ENCODE peak calls at places on chromosomes 2 and 18, in four cellular contexts. One of them, this sample, is unnamed.

GRCh38 chr18:48619016-48619415 is 80.2 kb downstream of the CTIF start:
- DNase-seq in H9: no peak
- DNase-seq in IMR-90: peak
- DNase-seq in H1: no peak
- DNase-seq in this sample: no peak

GRCh38 chr2:193965263-193965662 is 1691.8 kb upstream of the SLC39A10 start:
- DNase-seq in H9: peak
- DNase-seq in IMR-90: no peak
- DNase-seq in H1: no peak
- DNase-seq in this sample: peak

GRCh38 chr2:120914839-120915521 is 179.3 kb downstream of the GLI2 start:
- DNase-seq in H1: no peak
- DNase-seq in IMR-90: peak
- DNase-seq in H9: no peak
- DNase-seq in this sample: peak

GRCh38 chr2:1730047-1730937 is 14.0 kb downstream of the PXDN start:
- DNase-seq in IMR-90: peak
- DNase-seq in H9: peak
- DNase-seq in H1: no peak
- DNase-seq in this sample: peak

GRCh38 chr2:145228506-145228905 is 708.6 kb upstream of the ZEB2 start:
- DNase-seq in H9: no peak
- DNase-seq in IMR-90: peak
- DNase-seq in H1: no peak
- DNase-seq in this sample: no peak

GRCh38 chr2:234249873-234250272 is 199.4 kb downstream of the SPP2 start:
- DNase-seq in IMR-90: peak
- DNase-seq in H1: no peak
- DNase-seq in H9: no peak
- DNase-seq in this sample: peak

GRCh38 chr18:37668971-37669747 is 103.6 kb upstream of the CELF4 start:
- DNase-seq in IMR-90: no peak
- DNase-seq in H1: no peak
- DNase-seq in H9: peak
- DNase-seq in this sample: peak

GRCh38 chr2:37582911-37583310 is 88.5 kb downstream of the CDC42EP3 start:
- DNase-seq in IMR-90: no peak
- DNase-seq in H9: no peak
- DNase-seq in H1: no peak
- DNase-seq in this sample: no peak

GRCh38 chr2:234497592-234498023 is 727 bp upstream of the ARL4C start:
- DNase-seq in IMR-90: no peak
- DNase-seq in H9: peak
- DNase-seq in H1: no peak
- DNase-seq in this sample: no peak

GRCh38 chr2:211867845-211868361 is 670.7 kb downstream of the ERBB4 start:
- DNase-seq in H1: no peak
- DNase-seq in IMR-90: peak
- DNase-seq in H9: no peak
- DNase-seq in this sample: no peak

GRCh38 chr2:241817126-241817820 is 8.3 kb downstream of the NEU4 start:
- DNase-seq in IMR-90: no peak
- DNase-seq in H1: no peak
- DNase-seq in H9: peak
- DNase-seq in this sample: no peak

GRCh38 chr2:182949052-182949451 is 82.6 kb upstream of the FRZB start:
- DNase-seq in H9: no peak
- DNase-seq in IMR-90: no peak
- DNase-seq in H1: no peak
- DNase-seq in this sample: no peak

GRCh38 chr2:11998218-11998617 is 251.8 kb downstream of the LPIN1 start:
- DNase-seq in H1: no peak
- DNase-seq in IMR-90: peak
- DNase-seq in H9: no peak
- DNase-seq in this sample: no peak

GRCh38 chr2:229270551-229271410 is at the start of gene PID1:
- DNase-seq in H9: peak
- DNase-seq in IMR-90: peak
- DNase-seq in H1: peak
- DNase-seq in this sample: peak

GRCh38 chr18:63301458-63301857 is 18.1 kb downstream of the BCL2 start:
- DNase-seq in H9: no peak
- DNase-seq in H1: no peak
- DNase-seq in IMR-90: no peak
- DNase-seq in this sample: no peak

GRCh38 chr18:12460874-12461273 is 53.1 kb downstream of the PRELID3A start:
- DNase-seq in IMR-90: peak
- DNase-seq in H9: no peak
- DNase-seq in H1: no peak
- DNase-seq in this sample: no peak

GRCh38 chr2:218217366-218218309 is 649 bp downstream of the ARPC2 start:
- DNase-seq in H9: peak
- DNase-seq in H1: peak
- DNase-seq in IMR-90: peak
- DNase-seq in this sample: peak

GRCh38 chr2:10342245-10342951 is 39.7 kb downstream of the HPCAL1 start:
- DNase-seq in H1: no peak
- DNase-seq in IMR-90: no peak
- DNase-seq in H9: no peak
- DNase-seq in this sample: no peak

GRCh38 chr2:101818531-101819451 is 121.3 kb downstream of the MAP4K4 start:
- DNase-seq in H9: no peak
- DNase-seq in H1: no peak
- DNase-seq in IMR-90: peak
- DNase-seq in this sample: no peak

GRCh38 chr2:216807861-216808272 is 52.0 kb downstream of the TNP1 start:
- DNase-seq in H9: no peak
- DNase-seq in H1: no peak
- DNase-seq in IMR-90: peak
- DNase-seq in this sample: peak

GRCh38 chr2:38610851-38611801 is 8.4 kb upstream of the HNRNPLL start:
- DNase-seq in H9: no peak
- DNase-seq in H1: no peak
- DNase-seq in IMR-90: peak
- DNase-seq in this sample: no peak

GRCh38 chr2:112679484-112679883 is 33.7 kb downstream of the SLC20A1 start:
- DNase-seq in H1: no peak
- DNase-seq in IMR-90: no peak
- DNase-seq in H9: no peak
- DNase-seq in this sample: peak

GRCh38 chr2:29430382-29431112 is 315.3 kb downstream of the CLIP4 start:
- DNase-seq in H1: no peak
- DNase-seq in IMR-90: no peak
- DNase-seq in H9: no peak
- DNase-seq in this sample: no peak

GRCh38 chr2:15982285-15982967 is 42.1 kb downstream of the MYCN start:
- DNase-seq in H9: no peak
- DNase-seq in H1: no peak
- DNase-seq in IMR-90: no peak
- DNase-seq in this sample: no peak

GRCh38 chr2:183866666-183867065 is 731.7 kb upstream of the ZNF804A start:
- DNase-seq in IMR-90: no peak
- DNase-seq in H9: no peak
- DNase-seq in H1: no peak
- DNase-seq in this sample: no peak

GRCh38 chr2:207265849-207266248 is 100.1 kb upstream of the KLF7 start:
- DNase-seq in H9: no peak
- DNase-seq in IMR-90: no peak
- DNase-seq in H1: no peak
- DNase-seq in this sample: no peak

GRCh38 chr2:163467206-163467605 is 268.6 kb downstream of the FIGN start:
- DNase-seq in H1: no peak
- DNase-seq in IMR-90: no peak
- DNase-seq in H9: no peak
- DNase-seq in this sample: no peak

GRCh38 chr2:40416486-40416885 is 35.4 kb downstream of the SLC8A1 start:
- DNase-seq in H9: no peak
- DNase-seq in H1: no peak
- DNase-seq in IMR-90: peak
- DNase-seq in this sample: no peak

GRCh38 chr2:211623096-211623495 is 915.5 kb downstream of the ERBB4 start:
- DNase-seq in H9: no peak
- DNase-seq in IMR-90: no peak
- DNase-seq in H1: no peak
- DNase-seq in this sample: no peak

GRCh38 chr2:69565431-69565839 is 78.1 kb downstream of the AAK1 start:
- DNase-seq in H9: peak
- DNase-seq in H1: peak
- DNase-seq in IMR-90: no peak
- DNase-seq in this sample: peak

GRCh38 chr18:54251606-54252400 is 17.5 kb upstream of the POLI start:
- DNase-seq in IMR-90: no peak
- DNase-seq in H1: no peak
- DNase-seq in H9: no peak
- DNase-seq in this sample: no peak

GRCh38 chr18:73992242-73993022 is 155.2 kb downstream of the FBXO15 start:
- DNase-seq in IMR-90: no peak
- DNase-seq in H9: no peak
- DNase-seq in H1: no peak
- DNase-seq in this sample: no peak

GRCh38 chr18:8615397-8616025 is 6.3 kb downstream of the RAB12 start:
- DNase-seq in IMR-90: peak
- DNase-seq in H9: no peak
- DNase-seq in H1: no peak
- DNase-seq in this sample: peak

GRCh38 chr2:238016526-238016925 is 44.3 kb upstream of the SCLY start:
- DNase-seq in H1: no peak
- DNase-seq in IMR-90: no peak
- DNase-seq in H9: no peak
- DNase-seq in this sample: no peak

GRCh38 chr2:225290723-225291400 is 108.6 kb upstream of the NYAP2 start:
- DNase-seq in H1: no peak
- DNase-seq in H9: no peak
- DNase-seq in IMR-90: no peak
- DNase-seq in this sample: no peak

GRCh38 chr2:69010437-69011194 is 2.4 kb upstream of the ANTXR1 start:
- DNase-seq in H9: no peak
- DNase-seq in IMR-90: no peak
- DNase-seq in H1: no peak
- DNase-seq in this sample: peak

GRCh38 chr2:168097431-168097830 is 150.0 kb downstream of the STK39 start:
- DNase-seq in H1: no peak
- DNase-seq in IMR-90: no peak
- DNase-seq in H9: no peak
- DNase-seq in this sample: no peak

GRCh38 chr18:14941256-14941655 is 193.3 kb downstream of the ANKRD30B start:
- DNase-seq in H1: no peak
- DNase-seq in H9: no peak
- DNase-seq in IMR-90: no peak
- DNase-seq in this sample: no peak

GRCh38 chr2:28032816-28033215 is 142.3 kb downstream of the BABAM2 start:
- DNase-seq in H1: no peak
- DNase-seq in H9: no peak
- DNase-seq in IMR-90: no peak
- DNase-seq in this sample: no peak
- H3K56ac ChIP-seq in H1: no peak
- H3K56ac ChIP-seq in H9: no peak
- H3K56ac ChIP-seq in IMR-90: no peak
- H3K56ac ChIP-seq in this sample: no peak

GRCh38 chr2:239300871-239301742 is 99.7 kb downstream of the HDAC4 start:
- DNase-seq in H9: no peak
- DNase-seq in H1: no peak
- DNase-seq in IMR-90: no peak
- DNase-seq in this sample: no peak
- H2BK15ac ChIP-seq in H9: no peak
- H2BK15ac ChIP-seq in H1: no peak
- H2BK15ac ChIP-seq in IMR-90: no peak
- H2BK15ac ChIP-seq in this sample: no peak

DNA sequence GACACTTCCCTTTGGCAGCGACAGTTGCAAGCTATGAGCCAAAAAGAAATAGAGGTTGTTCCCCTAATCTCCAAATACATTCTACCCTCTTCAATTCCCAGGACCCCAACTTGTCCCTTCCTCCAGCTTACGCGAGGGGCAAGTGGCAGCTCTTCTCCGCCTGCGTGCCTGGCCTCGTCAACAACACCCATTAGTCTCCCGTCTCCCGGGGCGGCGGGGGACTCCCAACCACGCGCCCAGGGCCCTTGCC is 545 bp upstream of the UBE2E3 start:
- DNase-seq in H1: no peak
- DNase-seq in H9: no peak
- DNase-seq in IMR-90: peak
- DNase-seq in this sample: no peak
- H3K4me2 ChIP-seq in H1: peak
- H3K4me2 ChIP-seq in H9: peak
- H3K4me2 ChIP-seq in IMR-90: peak
- H3K4me2 ChIP-seq in this sample: peak

DNA sequence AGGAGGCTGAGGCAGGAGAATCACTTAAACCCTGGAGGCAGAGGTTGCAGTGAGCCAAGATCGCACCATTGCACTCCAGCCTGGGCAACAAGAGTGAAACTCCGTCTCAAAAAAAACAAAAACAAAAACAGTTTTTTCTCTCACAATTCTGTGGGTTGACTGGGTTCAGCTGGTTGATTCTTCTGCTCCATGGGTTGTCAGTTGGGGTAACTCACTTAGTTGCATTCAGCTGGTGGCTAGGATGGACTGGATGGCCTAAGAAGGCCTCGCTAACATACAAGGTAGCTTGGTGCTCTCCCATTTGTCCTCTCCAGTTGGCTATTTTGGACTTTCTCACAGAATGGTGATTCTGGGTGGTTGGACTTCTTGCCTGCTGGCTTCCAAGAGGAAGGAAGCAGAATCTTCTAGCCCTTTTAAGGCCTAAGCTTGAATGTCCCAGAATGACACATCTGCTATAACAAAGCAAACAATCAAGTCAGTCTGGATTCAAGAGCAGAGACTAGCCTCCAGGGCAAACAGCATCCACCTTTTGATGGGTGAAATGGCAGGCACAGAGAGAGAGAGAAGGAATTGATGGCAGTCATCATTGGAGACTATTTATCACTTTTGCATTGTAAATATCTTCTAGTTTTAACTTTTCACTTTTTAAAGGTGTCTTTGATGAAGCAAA is 17.9 kb downstream of the LAMA3 start:
- DNase-seq in IMR-90: no peak
- DNase-seq in H9: no peak
- DNase-seq in H1: no peak
- DNase-seq in this sample: no peak
- H3K56ac ChIP-seq in IMR-90: no peak
- H3K56ac ChIP-seq in H9: no peak
- H3K56ac ChIP-seq in H1: no peak
- H3K56ac ChIP-seq in this sample: no peak

GRCh38 chr2:128320609-128321420 is 2.1 kb upstream of the HS6ST1 start:
- DNase-seq in IMR-90: no peak
- DNase-seq in H1: no peak
- DNase-seq in H9: no peak
- DNase-seq in this sample: no peak

GRCh38 chr2:128319457-128319772 is 747 bp upstream of the HS6ST1 start:
- DNase-seq in H1: no peak
- DNase-seq in H9: no peak
- DNase-seq in IMR-90: no peak
- DNase-seq in this sample: no peak

GRCh38 chr2:128319773-128320608 is 1.3 kb upstream of the HS6ST1 start:
- DNase-seq in H9: peak
- DNase-seq in IMR-90: no peak
- DNase-seq in H1: peak
- DNase-seq in this sample: no peak

GRCh38 chr2:128317186-128317897 is 1.3 kb downstream of the HS6ST1 start:
- DNase-seq in H9: peak
- DNase-seq in H1: peak
- DNase-seq in IMR-90: no peak
- DNase-seq in this sample: peak

GRCh38 chr2:128318776-128319456 is at the start of gene HS6ST1:
- DNase-seq in H1: peak
- DNase-seq in H9: peak
- DNase-seq in IMR-90: peak
- DNase-seq in this sample: peak
- H2BK15ac ChIP-seq in H1: no peak
- H2BK15ac ChIP-seq in H9: no peak
- H2BK15ac ChIP-seq in IMR-90: no peak
- H2BK15ac ChIP-seq in this sample: no peak

This sample was measured in mesendoderm.